ENCODE peak calls at places on chromosomes 5 and 9, in ten cellular contexts. E, V, G, X, O, C, F, A, Q and R are unnamed samples.

GRCh38 chr5:148418511-148418910 is 34.8 kb downstream of the FBXO38 start:
- DNase-seq in Q (no peak), X (no peak), A (no peak), V (no peak), O (no peak), E (no peak), G (no peak), C (no peak), F (no peak), R (no peak)

GRCh38 chr5:141747152-141747640 is 65.2 kb upstream of the ARAP3 start:
- DNase-seq in A (peak), E (peak), V (no peak), C (peak), X (peak), O (peak), F (peak), G (peak), Q (peak), R (peak)

GRCh38 chr9:97980479-97980803 is 2.7 kb upstream of the ANP32B start:
- DNase-seq in V (no peak), E (no peak), Q (peak), F (no peak), C (no peak), X (no peak), A (peak), G (no peak), O (no peak), R (no peak)

GRCh38 chr9:114583371-114583770 is 4.2 kb upstream of the ATP6V1G1 start:
- DNase-seq in C (no peak), Q (no peak), O (no peak), X (no peak), A (no peak), V (no peak), E (no peak), F (no peak), G (no peak), R (no peak)

GRCh38 chr9:96868709-96869108 is 14.4 kb upstream of the ZNF782 start:
- DNase-seq in V (no peak), Q (no peak), A (no peak), F (no peak), E (no peak), G (no peak), O (no peak), C (no peak), X (no peak), R (no peak)

GRCh38 chr9:34566972-34567371 is 22.6 kb downstream of the CNTFR start:
- DNase-seq in X (no peak), A (no peak), E (no peak), F (no peak), G (no peak), C (no peak), Q (no peak), V (no peak), O (no peak), R (no peak)

GRCh38 chr5:57207681-57208080 is 33.8 kb downstream of the GPBP1 start:
- DNase-seq in V (no peak), C (no peak), G (no peak), X (no peak), Q (peak), F (no peak), O (no peak), A (no peak), E (no peak), R (no peak)

GRCh38 chr9:101462558-101462957 is 27.0 kb upstream of the ALDOB start:
- DNase-seq in O (no peak), A (no peak), X (no peak), Q (no peak), C (peak), E (no peak), F (no peak), G (no peak), V (no peak), R (no peak)

GRCh38 chr5:137843676-137844284 is 23.9 kb upstream of the MYOT start:
- DNase-seq in X (no peak), V (no peak), O (no peak), G (no peak), Q (no peak), A (no peak), F (no peak), E (no peak), C (no peak), R (no peak)

GRCh38 chr5:14444161-14444560 is 137.4 kb upstream of the OTULINL start:
- DNase-seq in E (no peak), A (no peak), V (no peak), F (no peak), G (no peak), O (no peak), Q (no peak), X (no peak), C (no peak), R (no peak)

GRCh38 chr9:109934499-109935214 is 154.7 kb downstream of the PALM2AKAP2 start:
- DNase-seq in G (no peak), A (peak), F (no peak), Q (no peak), E (no peak), O (no peak), V (no peak), X (no peak), C (peak), R (no peak)

GRCh38 chr5:60633336-60633735 is 66.6 kb downstream of the DEPDC1B start:
- DNase-seq in C (peak), O (peak), E (no peak), A (peak), F (no peak), V (peak), X (peak), G (no peak), Q (no peak), R (no peak)

GRCh38 chr9:128917151-128917849 is 3.5 kb upstream of the PHYHD1 start:
- DNase-seq in E (no peak), C (peak), G (peak), A (peak), F (no peak), O (peak), V (no peak), Q (peak), X (peak), R (peak)

GRCh38 chr5:168770036-168770498 is 190.9 kb upstream of the PANK3 start:
- DNase-seq in E (no peak), A (no peak), O (no peak), X (no peak), V (no peak), F (no peak), C (no peak), Q (no peak), G (no peak), R (no peak)

GRCh38 chr5:132274050-132274869 is 16.8 kb downstream of the PDLIM4 start:
- DNase-seq in C (no peak), F (no peak), X (peak), G (no peak), V (no peak), E (no peak), Q (no peak), A (no peak), O (peak), R (no peak)

GRCh38 chr5:75463726-75464125 is 47.7 kb downstream of the CERT1 start:
- DNase-seq in O (no peak), C (no peak), F (no peak), G (no peak), Q (no peak), E (no peak), A (no peak), V (no peak), X (no peak), R (no peak)

GRCh38 chr5:97165726-97166125 is 17.3 kb downstream of the RIOK2 start:
- DNase-seq in Q (no peak), F (no peak), A (no peak), G (no peak), C (no peak), V (no peak), E (no peak), X (no peak), O (no peak), R (no peak)

GRCh38 chr5:26259081-26259480 is 779.3 kb downstream of the CDH9 start:
- DNase-seq in Q (no peak), O (no peak), E (no peak), G (no peak), X (no peak), V (no peak), A (no peak), C (no peak), F (no peak), R (no peak)

GRCh38 chr9:93659044-93659836 is 82.9 kb downstream of the PHF2 start:
- DNase-seq in A (no peak), C (no peak), Q (peak), X (peak), F (no peak), O (peak), V (no peak), E (no peak), G (no peak), R (no peak)

GRCh38 chr5:173204185-173204979 is 30.6 kb downstream of the NKX2-5 start:
- DNase-seq in X (no peak), Q (no peak), A (peak), E (peak), O (no peak), F (no peak), G (no peak), V (no peak), C (peak), R (no peak)

GRCh38 chr5:38780950-38781349 is 64.9 kb upstream of the OSMR start:
- DNase-seq in E (no peak), Q (peak), O (no peak), C (peak), V (no peak), A (peak), X (no peak), G (peak), F (no peak), R (no peak)

GRCh38 chr5:38780316-38780715 is 65.5 kb upstream of the OSMR start:
- DNase-seq in Q (no peak), X (no peak), G (no peak), V (no peak), F (no peak), A (no peak), E (no peak), C (peak), O (no peak), R (no peak)

GRCh38 chr5:38777111-38777510 is 68.7 kb upstream of the OSMR start:
- DNase-seq in C (no peak), Q (no peak), O (no peak), E (no peak), X (no peak), F (no peak), G (no peak), A (no peak), V (no peak), R (no peak)

GRCh38 chr5:38782185-38782584 is 63.6 kb upstream of the OSMR start:
- DNase-seq in F (no peak), X (no peak), V (no peak), G (no peak), Q (no peak), O (no peak), A (no peak), C (no peak), E (no peak), R (no peak)

DNA sequence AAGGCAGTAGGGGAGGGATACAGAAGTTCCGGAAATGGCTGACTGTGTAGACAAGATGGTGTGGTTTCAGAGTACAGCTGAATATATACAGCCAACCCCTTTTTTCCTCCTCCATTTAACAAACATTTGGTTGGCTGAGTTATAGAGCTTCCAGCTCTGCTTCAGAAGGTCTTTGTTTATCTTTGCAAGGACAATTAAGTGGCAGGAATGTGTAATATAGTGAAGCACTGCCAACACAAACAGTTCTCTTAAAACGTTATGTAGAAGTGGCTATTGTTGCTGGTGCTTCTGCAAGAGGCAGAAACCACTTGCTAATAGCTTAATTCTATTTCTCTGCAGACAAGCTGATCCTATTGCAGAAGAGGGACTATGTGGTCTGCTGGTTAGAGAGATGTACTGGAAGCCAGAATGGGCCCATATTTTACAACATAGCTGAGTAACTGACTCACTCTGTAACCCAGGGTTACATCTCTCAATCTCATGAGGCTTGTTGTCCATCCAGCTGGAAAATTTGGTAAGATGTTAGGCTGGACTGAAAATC is 62.7 kb upstream of the OSMR start:
- DNase-seq in O (no peak), Q (no peak), A (peak), E (no peak), G (no peak), X (no peak), C (peak), V (peak), F (no peak), R (no peak)
- TF ChIP-seq CTCF in O (no peak), Q (no peak), A (peak), E (no peak), G (no peak), X (no peak), C (peak), V (no peak), F (no peak), R (no peak)

GRCh38 chr9:133456409-133456808 is 3.4 kb upstream of the CACFD1 start:
- DNase-seq in Q (no peak), F (no peak), G (no peak), X (no peak), E (no peak), A (no peak), C (no peak), V (no peak), O (no peak), R (no peak)
- TF ChIP-seq CTCF in Q (no peak), F (no peak), G (no peak), X (no peak), E (no peak), A (no peak), C (peak), V (no peak), O (no peak), R (no peak)

GRCh38 chr9:24245988-24246387 is 299.7 kb downstream of the IZUMO3 start:
- DNase-seq in G (no peak), V (no peak), O (no peak), A (peak), F (no peak), Q (no peak), X (no peak), C (peak), E (no peak), R (no peak)
- TF ChIP-seq CTCF in G (no peak), V (peak), O (no peak), A (peak), F (peak), Q (no peak), X (no peak), C (peak), E (no peak), R (peak)

GRCh38 chr9:7844283-7844682 is 44.7 kb upstream of the DMAC1 start:
- DNase-seq in A (no peak), C (peak), X (no peak), V (no peak), F (peak), E (peak), Q (no peak), O (no peak), G (no peak), R (no peak)
- TF ChIP-seq CTCF in A (peak), C (peak), X (no peak), V (no peak), F (no peak), E (peak), Q (no peak), O (no peak), G (peak), R (no peak)

GRCh38 chr9:2424564-2425153 is 196.9 kb upstream of the VLDLR start:
- DNase-seq in C (no peak), F (no peak), X (no peak), E (no peak), A (no peak), O (no peak), V (no peak), G (no peak), Q (no peak), R (no peak)

GRCh38 chr9:2427016-2427891 is 194.3 kb upstream of the VLDLR start:
- DNase-seq in X (peak), V (no peak), C (no peak), Q (peak), A (no peak), G (no peak), E (no peak), O (no peak), F (no peak), R (no peak)
- TF ChIP-seq CTCF in X (no peak), V (no peak), C (no peak), Q (no peak), A (no peak), G (no peak), E (no peak), O (no peak), F (no peak), R (no peak)

GRCh38 chr9:95462419-95463121 is 54.2 kb downstream of the PTCH1 start:
- DNase-seq in G (peak), V (peak), Q (peak), E (peak), C (peak), A (peak), O (peak), F (peak), X (no peak), R (peak)
- TF ChIP-seq CTCF in G (no peak), V (no peak), Q (no peak), E (no peak), C (no peak), A (no peak), O (no peak), F (no peak), X (no peak), R (no peak)